ENCODE peak calls at places on chromosomes 11 and 22, in six cellular contexts. G, K, Z, S, E and A are unnamed samples.

GRCh38 chr11:1194231-1194976 is 28.5 kb upstream of the MUC5B start:
- DNase-seq in K (no peak), Z (no peak), S (peak), G (peak), E (no peak), A (peak)

GRCh38 chr11:68838572-68838964 is 3.1 kb downstream of the CPT1A start:
- DNase-seq in S (peak), E (no peak), G (no peak), Z (peak), K (no peak), A (peak)

GRCh38 chr11:70158201-70158600 is 44.9 kb upstream of the FADD start:
- DNase-seq in Z (no peak), K (no peak), E (peak), S (no peak), G (no peak), A (no peak)

GRCh38 chr11:79076526-79077115 is 364.2 kb downstream of the TENM4 start:
- DNase-seq in S (peak), E (peak), K (no peak), G (no peak), Z (peak), A (no peak)

GRCh38 chr22:19756288-19757128 is 4.1 kb upstream of the TBX1 start:
- DNase-seq in Z (peak), E (no peak), K (peak), S (peak), G (no peak), A (no peak)

GRCh38 chr22:49205401-49205800 is 622.3 kb downstream of the BRD1 start:
- DNase-seq in Z (peak), S (no peak), E (no peak), G (peak), K (no peak), A (peak)

GRCh38 chr11:70483077-70483861 is 84.9 kb downstream of the CTTN start:
- DNase-seq in Z (no peak), G (peak), S (no peak), K (peak), E (peak), A (no peak)

GRCh38 chr22:29621761-29622526 is 18.5 kb downstream of the NF2 start:
- DNase-seq in Z (no peak), S (no peak), K (peak), E (peak), G (no peak), A (no peak)

GRCh38 chr11:3046641-3047040 is 10.6 kb downstream of the CARS1 start:
- DNase-seq in E (no peak), K (no peak), Z (no peak), S (no peak), G (no peak), A (no peak)

GRCh38 chr11:45457649-45458048 is 171.5 kb upstream of the SYT13 start:
- DNase-seq in G (no peak), S (no peak), Z (no peak), E (peak), K (peak), A (no peak)

GRCh38 chr11:125476721-125477120 is 19.3 kb downstream of the FEZ1 start:
- DNase-seq in Z (no peak), K (no peak), G (no peak), E (no peak), S (no peak), A (no peak)

GRCh38 chr11:70826541-70826943 is 425.8 kb downstream of the SHANK2 start:
- DNase-seq in S (peak), G (no peak), Z (peak), K (peak), E (no peak), A (no peak)

GRCh38 chr22:28983788-28984441 is 77.7 kb downstream of the C22orf31 start:
- DNase-seq in K (no peak), Z (no peak), S (no peak), E (no peak), G (no peak), A (no peak)

GRCh38 chr11:85027346-85027745 is 599.8 kb downstream of the DLG2 start:
- DNase-seq in S (no peak), G (no peak), E (no peak), K (no peak), Z (no peak), A (no peak)

GRCh38 chr11:96150609-96151008 is 192.4 kb downstream of the MAML2 start:
- DNase-seq in S (no peak), Z (no peak), E (no peak), G (no peak), K (no peak), A (no peak)

GRCh38 chr11:113994077-113994954 is 19.4 kb downstream of the HTR3A start:
- DNase-seq in G (no peak), E (no peak), S (no peak), Z (peak), K (peak), A (peak)

GRCh38 chr22:23070418-23071162 is at the start of gene GNAZ:
- DNase-seq in E (no peak), Z (no peak), G (no peak), K (no peak), S (peak), A (peak)

GRCh38 chr11:102138677-102139076 is 28.4 kb downstream of the YAP1 start:
- DNase-seq in E (peak), K (peak), G (no peak), Z (no peak), S (no peak), A (no peak)

GRCh38 chr22:24170189-24170588 is 11.1 kb upstream of the SUSD2 start:
- DNase-seq in G (no peak), K (no peak), E (no peak), Z (no peak), S (no peak), A (no peak)

GRCh38 chr11:8034604-8035224 is 46.3 kb upstream of the TUB start:
- DNase-seq in K (no peak), G (no peak), Z (no peak), S (no peak), E (no peak), A (no peak)

GRCh38 chr11:113305440-113306336 is 8.7 kb upstream of the TTC12 start:
- DNase-seq in K (peak), S (peak), Z (peak), E (peak), G (peak), A (peak)

GRCh38 chr11:6402561-6402981 is 12.3 kb downstream of the SMPD1 start:
- DNase-seq in E (no peak), G (no peak), S (no peak), K (no peak), Z (no peak), A (no peak)

GRCh38 chr11:77244277-77245014 is 57.0 kb downstream of the GDPD4 start:
- DNase-seq in E (peak), K (peak), G (no peak), Z (no peak), S (no peak), A (no peak)

GRCh38 chr22:25359601-25360261 is 140.3 kb downstream of the CRYBB2 start:
- DNase-seq in K (no peak), G (no peak), Z (no peak), E (no peak), S (no peak), A (no peak)

DNA sequence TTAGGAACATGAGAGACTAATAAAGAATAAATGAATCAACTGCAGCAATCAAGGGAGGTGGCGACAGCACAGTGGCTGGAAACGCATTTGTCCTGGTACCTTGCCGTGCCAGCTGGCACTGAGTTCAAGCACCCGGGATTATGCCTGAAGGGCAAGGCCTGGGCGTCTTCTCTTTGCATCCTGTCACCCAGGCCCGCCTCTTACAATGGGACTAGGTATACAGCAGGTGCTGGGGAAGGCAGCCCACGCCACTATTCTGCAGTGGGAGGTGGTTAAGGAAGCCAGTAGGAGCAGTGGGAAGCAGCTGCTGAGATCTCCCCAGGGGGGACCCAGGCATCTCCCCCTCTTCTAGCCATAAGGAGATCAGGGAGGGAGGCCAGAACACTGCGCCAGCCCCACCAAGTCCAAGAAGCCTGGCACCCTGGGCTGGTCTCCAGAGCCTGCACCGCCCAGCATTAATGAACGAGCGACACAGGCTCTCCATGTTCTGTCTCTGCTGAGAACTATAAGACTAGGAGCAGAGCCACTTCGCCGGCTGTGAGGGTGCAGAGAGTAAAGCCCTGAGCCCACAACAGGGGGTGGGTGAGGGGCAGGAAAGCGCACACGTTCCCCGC is 15.4 kb upstream of the BAIAP2L2 start:
- DNase-seq in Z (no peak), S (no peak), K (no peak), G (no peak), E (no peak), A (no peak)
- H3K27ac ChIP-seq in Z (no peak), S (no peak), K (peak), G (no peak), E (no peak), A (no peak)

GRCh38 chr11:9756461-9756860 is 92.6 kb downstream of the SWAP70 start:
- DNase-seq in G (no peak), E (no peak), S (no peak), K (no peak), Z (no peak), A (no peak)

GRCh38 chr11:9756878-9757277 is 93.0 kb downstream of the SWAP70 start:
- DNase-seq in E (no peak), Z (no peak), S (no peak), K (no peak), G (no peak), A (no peak)

GRCh38 chr11:9754041-9754471 is 90.2 kb downstream of the SWAP70 start:
- DNase-seq in E (no peak), G (no peak), K (peak), S (no peak), Z (no peak), A (no peak)

GRCh38 chr11:9757809-9758675 is 94.2 kb downstream of the SWAP70 start:
- DNase-seq in K (peak), S (peak), G (peak), E (peak), Z (peak), A (peak)

DNA sequence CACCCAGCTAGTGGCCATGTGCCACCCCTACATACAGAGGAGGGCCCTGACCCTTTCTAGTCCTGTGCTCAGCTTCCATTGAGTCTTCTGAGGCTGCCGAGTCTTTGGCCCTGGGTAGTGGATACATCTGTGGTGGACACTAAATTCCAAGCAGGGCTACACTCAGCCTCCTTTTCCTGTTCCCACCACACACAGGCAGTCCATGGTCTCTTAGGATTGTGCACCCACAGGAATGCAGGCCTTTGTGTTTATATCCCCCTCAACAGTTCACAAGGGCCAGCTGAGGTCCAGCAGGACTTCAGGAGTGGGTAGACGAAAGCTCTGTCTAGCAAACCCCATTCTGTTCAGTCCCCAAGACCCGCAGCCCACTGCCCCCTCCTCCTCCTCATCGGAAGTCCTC is 91.7 kb downstream of the SWAP70 start:
- DNase-seq in K (no peak), E (peak), S (no peak), G (no peak), Z (no peak), A (no peak)
- H3K27ac ChIP-seq in K (peak), E (peak), S (no peak), G (peak), Z (no peak), A (no peak)

DNA sequence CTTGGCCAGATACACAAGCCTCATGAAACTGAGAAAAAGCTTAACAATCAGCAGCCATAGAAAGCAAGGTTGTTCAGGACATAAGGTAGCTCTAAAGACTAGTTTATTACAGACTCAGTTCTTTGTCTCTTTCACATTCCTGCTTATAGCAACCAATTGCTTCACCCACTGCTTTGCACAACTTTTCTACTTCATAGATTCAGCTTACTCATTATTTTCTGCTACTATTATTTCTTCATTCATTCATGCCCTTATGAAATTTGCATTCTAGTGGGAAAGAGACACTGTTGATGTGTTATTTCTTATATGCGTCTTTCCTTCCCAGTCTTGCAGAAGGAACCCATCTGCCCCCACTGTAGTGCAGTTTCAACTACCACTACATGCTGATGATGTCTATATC is 4.7 kb downstream of the CCDC34 start:
- DNase-seq in K (no peak), S (no peak), Z (no peak), G (no peak), E (no peak), A (no peak)
- H3K27ac ChIP-seq in K (no peak), S (peak), Z (no peak), G (no peak), E (no peak), A (no peak)

GRCh38 chr11:46672381-46672839 is 28.0 kb downstream of the ARHGAP1 start:
- DNase-seq in G (no peak), E (no peak), K (no peak), S (no peak), Z (no peak), A (no peak)
- H3K27ac ChIP-seq in G (peak), E (no peak), K (peak), S (peak), Z (no peak), A (no peak)

GRCh38 chr22:46297151-46297819 is 615 bp downstream of the GTSE1 start:
- DNase-seq in K (peak), G (no peak), E (peak), Z (peak), S (peak), A (peak)
- H3K27ac ChIP-seq in K (peak), G (no peak), E (peak), Z (peak), S (no peak), A (no peak)

GRCh38 chr11:17519031-17519430 is 25.2 kb downstream of the USH1C start:
- DNase-seq in K (no peak), S (no peak), G (no peak), E (no peak), Z (no peak), A (no peak)

GRCh38 chr11:17517186-17517585 is 27.0 kb downstream of the USH1C start:
- DNase-seq in Z (no peak), K (no peak), G (no peak), S (no peak), E (no peak), A (no peak)

GRCh38 chr11:17518366-17518765 is 25.9 kb downstream of the USH1C start:
- DNase-seq in S (no peak), Z (no peak), G (no peak), K (no peak), E (no peak), A (no peak)

GRCh38 chr11:17521106-17521900 is 22.9 kb downstream of the USH1C start:
- DNase-seq in G (no peak), K (no peak), Z (no peak), E (no peak), S (no peak), A (no peak)

GRCh38 chr11:17519486-17519885 is 24.7 kb downstream of the USH1C start:
- DNase-seq in Z (no peak), G (no peak), S (no peak), E (no peak), K (no peak), A (no peak)
- H3K27ac ChIP-seq in Z (no peak), G (no peak), S (no peak), E (no peak), K (no peak), A (no peak)

GRCh38 chr11:128297111-128297651 is 290.2 kb downstream of the ETS1 start:
- DNase-seq in G (no peak), E (no peak), Z (no peak), S (no peak), K (no peak), A (no peak)

GRCh38 chr11:128300785-128301184 is 286.6 kb downstream of the ETS1 start:
- DNase-seq in K (no peak), G (no peak), E (no peak), S (no peak), Z (no peak), A (no peak)

GRCh38 chr11:128297805-128298204 is 289.6 kb downstream of the ETS1 start:
- DNase-seq in E (no peak), S (no peak), G (no peak), Z (no peak), K (no peak), A (no peak)

GRCh38 chr11:128298271-128298670 is 289.1 kb downstream of the ETS1 start:
- DNase-seq in S (no peak), Z (no peak), E (no peak), G (no peak), K (no peak), A (no peak)

GRCh38 chr11:128299132-128299726 is 288.1 kb downstream of the ETS1 start:
- DNase-seq in K (no peak), S (no peak), E (peak), Z (no peak), G (no peak), A (no peak)
- H3K27ac ChIP-seq in K (no peak), S (no peak), E (no peak), Z (no peak), G (peak), A (no peak)